ENCODE peak calls at places on chromosomes 2 and 18, in six cellular contexts. One of them, this sample, is unnamed.

GRCh38 chr2:201699384-201699783 is 940 bp upstream of the MPP4 start:
- DNase-seq in IMR-90: no peak
- DNase-seq in mesendoderm: no peak
- DNase-seq in neuronal stem cell: no peak
- DNase-seq in mesenchymal stem cell: no peak
- DNase-seq in H1: no peak
- DNase-seq in this sample: no peak

GRCh38 chr2:113009617-113010016 is 4.4 kb downstream of the IL36A start:
- DNase-seq in IMR-90: no peak
- DNase-seq in mesendoderm: no peak
- DNase-seq in neuronal stem cell: no peak
- DNase-seq in mesenchymal stem cell: no peak
- DNase-seq in H1: no peak
- DNase-seq in this sample: no peak

GRCh38 chr2:25977768-25978167 is 4.5 kb downstream of the KIF3C start:
- DNase-seq in IMR-90: peak; percentile 66
- DNase-seq in mesendoderm: peak; percentile 55
- DNase-seq in neuronal stem cell: no peak
- DNase-seq in mesenchymal stem cell: peak; percentile 35
- DNase-seq in H1: no peak
- DNase-seq in this sample: no peak

GRCh38 chr2:54534625-54535024 is 78.5 kb downstream of the SPTBN1 start:
- DNase-seq in IMR-90: no peak
- DNase-seq in mesendoderm: no peak
- DNase-seq in neuronal stem cell: no peak
- DNase-seq in mesenchymal stem cell: no peak
- DNase-seq in H1: no peak
- DNase-seq in this sample: no peak

GRCh38 chr2:164609790-164610189 is 11.5 kb downstream of the GRB14 start:
- DNase-seq in IMR-90: no peak
- DNase-seq in mesendoderm: no peak
- DNase-seq in neuronal stem cell: no peak
- DNase-seq in mesenchymal stem cell: no peak
- DNase-seq in H1: no peak
- DNase-seq in this sample: no peak

GRCh38 chr2:214575030-214575949 is 164.4 kb downstream of the VWC2L start:
- DNase-seq in IMR-90: no peak
- DNase-seq in mesendoderm: no peak
- DNase-seq in neuronal stem cell: no peak
- DNase-seq in mesenchymal stem cell: no peak
- DNase-seq in H1: no peak
- DNase-seq in this sample: no peak

GRCh38 chr2:45627911-45628310 is 16.8 kb upstream of the SRBD1 start:
- DNase-seq in IMR-90: peak; percentile 67
- DNase-seq in mesendoderm: no peak
- DNase-seq in neuronal stem cell: no peak
- DNase-seq in mesenchymal stem cell: peak; percentile 76
- DNase-seq in H1: no peak
- DNase-seq in this sample: no peak

GRCh38 chr2:235170016-235170415 is 218.2 kb downstream of the SH3BP4 start:
- DNase-seq in IMR-90: peak; percentile 43
- DNase-seq in mesendoderm: no peak
- DNase-seq in neuronal stem cell: no peak
- DNase-seq in mesenchymal stem cell: peak; percentile 61
- DNase-seq in H1: no peak
- DNase-seq in this sample: no peak

GRCh38 chr2:191959209-191959608 is 112.3 kb upstream of the CAVIN2 start:
- DNase-seq in IMR-90: no peak
- DNase-seq in mesendoderm: no peak
- DNase-seq in neuronal stem cell: no peak
- DNase-seq in mesenchymal stem cell: no peak
- DNase-seq in H1: no peak
- DNase-seq in this sample: no peak

GRCh38 chr2:236217926-236218325 is 46.3 kb downstream of the ASB18 start:
- DNase-seq in IMR-90: no peak
- DNase-seq in mesendoderm: no peak
- DNase-seq in neuronal stem cell: no peak
- DNase-seq in mesenchymal stem cell: no peak
- DNase-seq in H1: no peak
- DNase-seq in this sample: no peak

GRCh38 chr2:109214651-109215371 is 85.8 kb downstream of the SH3RF3 start:
- DNase-seq in IMR-90: no peak
- DNase-seq in mesendoderm: no peak
- DNase-seq in neuronal stem cell: no peak
- DNase-seq in mesenchymal stem cell: peak; percentile 48
- DNase-seq in H1: no peak
- DNase-seq in this sample: no peak

GRCh38 chr2:157538073-157538472 is 90.6 kb downstream of the ACVR1C start:
- DNase-seq in IMR-90: no peak
- DNase-seq in mesendoderm: no peak
- DNase-seq in neuronal stem cell: no peak
- DNase-seq in mesenchymal stem cell: no peak
- DNase-seq in H1: no peak
- DNase-seq in this sample: no peak

GRCh38 chr18:55323051-55323994 is 264.7 kb downstream of the TCF4 start:
- DNase-seq in IMR-90: peak; percentile 31
- DNase-seq in mesendoderm: peak; percentile 36
- DNase-seq in neuronal stem cell: no peak
- DNase-seq in mesenchymal stem cell: peak; percentile 68
- DNase-seq in H1: no peak
- DNase-seq in this sample: no peak

GRCh38 chr18:61019902-61020301 is 313.3 kb upstream of the CDH20 start:
- DNase-seq in IMR-90: no peak
- DNase-seq in mesendoderm: no peak
- DNase-seq in neuronal stem cell: no peak
- DNase-seq in mesenchymal stem cell: no peak
- DNase-seq in H1: no peak
- DNase-seq in this sample: no peak

GRCh38 chr2:179265082-179265575 is 497 bp upstream of the SESTD1 start:
- DNase-seq in IMR-90: peak; percentile 66
- DNase-seq in mesendoderm: no peak
- DNase-seq in neuronal stem cell: no peak
- DNase-seq in mesenchymal stem cell: peak; percentile 32
- DNase-seq in H1: no peak
- DNase-seq in this sample: no peak

GRCh38 chr2:221429741-221430491 is 142.2 kb downstream of the EPHA4 start:
- DNase-seq in IMR-90: peak; percentile 52
- DNase-seq in mesendoderm: no peak
- DNase-seq in neuronal stem cell: no peak
- DNase-seq in mesenchymal stem cell: peak; percentile 17
- DNase-seq in H1: no peak
- DNase-seq in this sample: no peak

GRCh38 chr2:126774290-126774689 is 118.3 kb downstream of the GYPC start:
- DNase-seq in IMR-90: no peak
- DNase-seq in mesendoderm: no peak
- DNase-seq in neuronal stem cell: no peak
- DNase-seq in mesenchymal stem cell: no peak
- DNase-seq in H1: no peak
- DNase-seq in this sample: no peak

GRCh38 chr2:19119326-19120001 is 239.0 kb downstream of the OSR1 start:
- DNase-seq in IMR-90: no peak
- DNase-seq in mesendoderm: no peak
- DNase-seq in neuronal stem cell: no peak
- DNase-seq in mesenchymal stem cell: no peak
- DNase-seq in H1: no peak
- DNase-seq in this sample: no peak

GRCh38 chr2:53475320-53475719 is 292.3 kb upstream of the CHAC2 start:
- DNase-seq in IMR-90: peak; percentile 75
- DNase-seq in mesendoderm: no peak
- DNase-seq in neuronal stem cell: no peak
- DNase-seq in mesenchymal stem cell: peak; percentile 29
- DNase-seq in H1: no peak
- DNase-seq in this sample: no peak

GRCh38 chr2:100988630-100989417 is 13.3 kb upstream of the RPL31 start:
- DNase-seq in IMR-90: peak; percentile 43
- DNase-seq in mesendoderm: no peak
- DNase-seq in neuronal stem cell: no peak
- DNase-seq in mesenchymal stem cell: peak; percentile 69
- DNase-seq in H1: no peak
- DNase-seq in this sample: no peak

GRCh38 chr2:25257032-25257455 is 84.7 kb downstream of the DNMT3A start:
- DNase-seq in IMR-90: peak; percentile 85
- DNase-seq in mesendoderm: peak; percentile 85
- DNase-seq in neuronal stem cell: no peak
- DNase-seq in mesenchymal stem cell: peak; percentile 93
- DNase-seq in H1: no peak
- DNase-seq in this sample: no peak

GRCh38 chr2:217932661-217933325 is 70.0 kb downstream of the TNS1 start:
- DNase-seq in IMR-90: no peak
- DNase-seq in mesendoderm: no peak
- DNase-seq in neuronal stem cell: no peak
- DNase-seq in mesenchymal stem cell: no peak
- DNase-seq in H1: no peak
- DNase-seq in this sample: no peak

GRCh38 chr18:38368246-38368645 is 802.6 kb upstream of the CELF4 start:
- DNase-seq in IMR-90: no peak
- DNase-seq in mesendoderm: no peak
- DNase-seq in neuronal stem cell: no peak
- DNase-seq in mesenchymal stem cell: no peak
- DNase-seq in H1: no peak
- DNase-seq in this sample: no peak

GRCh38 chr2:64606495-64607363 is 47.0 kb downstream of the SERTAD2 start:
- DNase-seq in IMR-90: no peak
- DNase-seq in mesendoderm: peak; percentile 88
- DNase-seq in neuronal stem cell: no peak
- DNase-seq in mesenchymal stem cell: peak; percentile 29
- DNase-seq in H1: peak; percentile 77
- DNase-seq in this sample: peak; percentile 87

GRCh38 chr2:171788316-171788993 is 101.2 kb downstream of the DYNC1I2 start:
- DNase-seq in IMR-90: no peak
- DNase-seq in mesendoderm: no peak
- DNase-seq in neuronal stem cell: no peak
- DNase-seq in mesenchymal stem cell: no peak
- DNase-seq in H1: no peak
- DNase-seq in this sample: peak; percentile 57

GRCh38 chr2:190881480-190882326 is 1.1 kb downstream of the GLS start:
- DNase-seq in IMR-90: peak; percentile 87
- DNase-seq in mesendoderm: peak; percentile 94
- DNase-seq in neuronal stem cell: peak; percentile 50
- DNase-seq in mesenchymal stem cell: peak; percentile 86
- DNase-seq in H1: peak; percentile 75
- DNase-seq in this sample: peak; percentile 54

GRCh38 chr2:127770973-127771735 is 39.8 kb downstream of the WDR33 start:
- DNase-seq in IMR-90: peak; percentile 98
- DNase-seq in mesendoderm: no peak
- DNase-seq in neuronal stem cell: no peak
- DNase-seq in mesenchymal stem cell: peak; percentile 97
- DNase-seq in H1: no peak
- DNase-seq in this sample: no peak

GRCh38 chr2:239411549-239412319 is 10.9 kb upstream of the HDAC4 start:
- DNase-seq in IMR-90: no peak
- DNase-seq in mesendoderm: no peak
- DNase-seq in neuronal stem cell: no peak
- DNase-seq in mesenchymal stem cell: no peak
- DNase-seq in H1: no peak
- DNase-seq in this sample: no peak

GRCh38 chr2:207311316-207312005 is 145.7 kb upstream of the KLF7 start:
- DNase-seq in IMR-90: peak; percentile 100
- DNase-seq in mesendoderm: peak; percentile 74
- DNase-seq in neuronal stem cell: no peak
- DNase-seq in mesenchymal stem cell: peak; percentile 100
- DNase-seq in H1: no peak
- DNase-seq in this sample: no peak

GRCh38 chr18:37649416-37649815 is 83.8 kb upstream of the CELF4 start:
- DNase-seq in IMR-90: no peak
- DNase-seq in mesendoderm: no peak
- DNase-seq in neuronal stem cell: no peak
- DNase-seq in mesenchymal stem cell: no peak
- DNase-seq in H1: no peak
- DNase-seq in this sample: no peak

GRCh38 chr18:55119434-55119833 is 160.2 kb upstream of the CCDC68 start:
- DNase-seq in IMR-90: no peak
- DNase-seq in mesendoderm: no peak
- DNase-seq in neuronal stem cell: no peak
- DNase-seq in mesenchymal stem cell: no peak
- DNase-seq in H1: no peak
- DNase-seq in this sample: no peak

DNA sequence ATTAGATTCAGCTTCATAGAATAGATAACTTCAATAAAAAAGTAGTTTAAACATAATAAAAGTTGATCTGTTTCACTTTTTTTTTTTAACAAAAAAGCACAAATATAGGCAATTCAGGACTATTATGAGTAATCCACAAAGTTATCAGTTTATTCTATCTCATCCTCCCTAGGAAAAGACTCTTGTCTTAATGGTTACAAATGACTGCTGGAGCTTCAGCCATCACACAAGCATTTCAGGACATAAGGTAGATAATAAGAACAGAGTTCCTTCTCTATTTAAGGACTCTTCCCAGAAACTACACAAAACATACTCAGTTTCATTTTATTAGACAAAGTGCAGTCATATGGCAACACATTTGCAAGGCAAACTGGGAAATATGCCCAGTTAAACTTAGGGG is 357.6 kb upstream of the SETBP1 start:
- DNase-seq in IMR-90: no peak
- DNase-seq in mesendoderm: no peak
- DNase-seq in neuronal stem cell: no peak
- DNase-seq in mesenchymal stem cell: no peak
- DNase-seq in H1: no peak
- DNase-seq in this sample: no peak
- H2BK15ac ChIP-seq in IMR-90: no peak overlapping the region
- H2BK15ac ChIP-seq in mesendoderm: no peak overlapping the region
- H2BK15ac ChIP-seq in neuronal stem cell: no peak overlapping the region
- H2BK15ac ChIP-seq in mesenchymal stem cell: no peak overlapping the region
- H2BK15ac ChIP-seq in H1: no peak overlapping the region
- H2BK15ac ChIP-seq in this sample: no peak overlapping the region

DNA sequence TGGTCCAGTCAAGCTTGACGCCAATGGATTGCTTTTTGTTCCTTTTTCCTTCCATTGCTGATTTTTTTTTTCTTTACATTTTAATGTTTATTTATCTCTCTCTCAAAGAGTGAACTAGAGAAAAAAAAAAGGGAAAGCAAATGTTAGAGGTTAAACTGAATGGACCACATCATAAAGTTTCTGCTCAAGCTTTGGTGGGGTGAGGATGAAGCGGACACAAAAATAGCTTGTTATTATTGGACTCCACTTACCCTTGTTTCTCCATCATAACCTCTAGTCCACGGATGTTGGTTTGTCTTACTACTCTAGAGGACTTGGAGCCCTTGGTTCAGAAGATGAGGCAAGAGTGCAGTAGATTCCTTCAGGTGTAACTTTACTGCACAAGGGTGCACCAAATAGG is 27.6 kb upstream of the CERS6 start:
- DNase-seq in IMR-90: no peak
- DNase-seq in mesendoderm: no peak
- DNase-seq in neuronal stem cell: no peak
- DNase-seq in mesenchymal stem cell: no peak
- DNase-seq in H1: no peak
- DNase-seq in this sample: no peak
- H2BK15ac ChIP-seq in IMR-90: no peak overlapping the region
- H2BK15ac ChIP-seq in mesendoderm: no peak overlapping the region
- H2BK15ac ChIP-seq in neuronal stem cell: no peak overlapping the region
- H2BK15ac ChIP-seq in mesenchymal stem cell: no peak overlapping the region
- H2BK15ac ChIP-seq in H1: no peak overlapping the region
- H2BK15ac ChIP-seq in this sample: no peak overlapping the region

GRCh38 chr2:232894746-232895145 is 24.7 kb downstream of the SNORC start:
- DNase-seq in IMR-90: no peak
- DNase-seq in mesendoderm: no peak
- DNase-seq in neuronal stem cell: no peak
- DNase-seq in mesenchymal stem cell: no peak
- DNase-seq in H1: no peak
- DNase-seq in this sample: no peak
- H2BK15ac ChIP-seq in IMR-90: no peak overlapping the region
- H2BK15ac ChIP-seq in mesendoderm: no peak overlapping the region
- H2BK15ac ChIP-seq in neuronal stem cell: peak overlapping the region; percentile 87
- H2BK15ac ChIP-seq in mesenchymal stem cell: no peak overlapping the region
- H2BK15ac ChIP-seq in H1: no peak overlapping the region
- H2BK15ac ChIP-seq in this sample: no peak overlapping the region

GRCh38 chr2:168731002-168731401 is 71.4 kb upstream of the NOSTRIN start:
- DNase-seq in IMR-90: no peak
- DNase-seq in mesendoderm: no peak
- DNase-seq in neuronal stem cell: no peak
- DNase-seq in mesenchymal stem cell: no peak
- DNase-seq in H1: no peak
- DNase-seq in this sample: no peak
- H2BK15ac ChIP-seq in IMR-90: no peak overlapping the region
- H2BK15ac ChIP-seq in mesendoderm: no peak overlapping the region
- H2BK15ac ChIP-seq in neuronal stem cell: no peak overlapping the region
- H2BK15ac ChIP-seq in mesenchymal stem cell: no peak overlapping the region
- H2BK15ac ChIP-seq in H1: no peak overlapping the region
- H2BK15ac ChIP-seq in this sample: no peak overlapping the region